ENCODE peak calls at places on chromosomes 3 and 15, in six cellular contexts. K is fibroblast of lung, R is body of pancreas, L is lung, P is heart left ventricle, F is GM10248. Z is an unnamed sample.

GRCh38 chr3:108175352-108175751 is 46.9 kb downstream of the IFT57 start:
- DNase-seq in P (no peak), R (no peak), L (no peak), K (peak; percentile 16), F (no peak), Z (no peak)

GRCh38 chr15:63593705-63594671 is 3.2 kb upstream of the FBXL22 start:
- DNase-seq in R (no peak), L (no peak), P (no peak), F (no peak), K (no peak), Z (no peak)

GRCh38 chr3:116386168-116386567 is 59.1 kb downstream of the LSAMP start:
- DNase-seq in R (no peak), F (no peak), K (no peak), P (no peak), L (no peak), Z (no peak)

GRCh38 chr3:71629289-71630252 is 46.0 kb upstream of the FOXP1 start:
- DNase-seq in L (peak; percentile 38), F (no peak), K (peak; percentile 66), R (no peak), P (peak; percentile 34), Z (no peak)

GRCh38 chr15:58758141-58758540 is 8.6 kb upstream of the ADAM10 start:
- DNase-seq in L (no peak), F (peak; percentile 42), P (no peak), R (no peak), K (peak; percentile 62), Z (no peak)

GRCh38 chr15:65328506-65329297 is 24.2 kb downstream of the RNU5B-1 start:
- DNase-seq in P (no peak), F (no peak), L (no peak), K (no peak), R (no peak), Z (no peak)

GRCh38 chr15:91593081-91593480 is 260.4 kb upstream of the SLCO3A1 start:
- DNase-seq in R (no peak), P (no peak), F (no peak), L (no peak), K (peak; percentile 59), Z (no peak)

GRCh38 chr3:81998139-81998755 is 236.8 kb upstream of the GBE1 start:
- DNase-seq in F (no peak), P (no peak), R (peak; percentile 46), L (no peak), K (peak; percentile 19), Z (no peak)

GRCh38 chr3:134427400-134428111 is 53.3 kb upstream of the AMOTL2 start:
- DNase-seq in K (peak; percentile 98), P (peak; percentile 63), F (no peak), L (no peak), R (peak; percentile 36), Z (no peak)

GRCh38 chr15:73941044-73941443 is 14.8 kb downstream of the LOXL1 start:
- DNase-seq in R (no peak), K (peak; percentile 85), P (peak; percentile 64), F (no peak), L (no peak), Z (peak; percentile 88)

GRCh38 chr3:157499342-157499963 is 3.8 kb downstream of the VEPH1 start:
- DNase-seq in P (no peak), F (no peak), L (peak; percentile 86), K (no peak), R (peak; percentile 81), Z (no peak)

GRCh38 chr15:77500986-77501385 is 80.3 kb downstream of the HMG20A start:
- DNase-seq in L (no peak), K (no peak), R (no peak), P (no peak), F (no peak), Z (no peak)

GRCh38 chr15:75924576-75924975 is 20.9 kb downstream of the FBXO22 start:
- DNase-seq in F (no peak), L (peak; percentile 50), K (no peak), P (no peak), R (no peak), Z (no peak)

GRCh38 chr3:45043715-45044299 is 17.7 kb downstream of the CLEC3B start:
- DNase-seq in F (no peak), L (no peak), P (no peak), K (peak; percentile 93), R (no peak), Z (no peak)

GRCh38 chr3:53223025-53223424 is 32.8 kb downstream of the TKT start:
- DNase-seq in K (no peak), P (peak; percentile 22), F (no peak), R (no peak), L (no peak), Z (no peak)

GRCh38 chr3:183485093-183485492 is 56.7 kb upstream of the MCF2L2 start:
- DNase-seq in R (no peak), P (no peak), F (no peak), K (no peak), L (no peak), Z (peak; percentile 56)

GRCh38 chr3:189898559-189899153 is 222.0 kb downstream of the P3H2 start:
- DNase-seq in P (no peak), K (peak; percentile 54), F (no peak), L (no peak), R (no peak), Z (no peak)

GRCh38 chr3:159252772-159253384 is 451.0 kb downstream of the MFSD1 start:
- DNase-seq in L (no peak), K (peak; percentile 49), P (no peak), R (no peak), F (peak; percentile 24), Z (no peak)

GRCh38 chr15:74725241-74725774 is at the start of gene CYP1A1:
- DNase-seq in P (no peak), K (no peak), R (peak; percentile 76), L (peak; percentile 40), F (no peak), Z (no peak)

GRCh38 chr3:126131881-126132750 is 48.2 kb upstream of the SLC41A3 start:
- DNase-seq in K (no peak), L (no peak), P (no peak), R (peak; percentile 2), F (no peak), Z (peak; percentile 73)

GRCh38 chr3:160400631-160401150 is 1.2 kb downstream of the SMC4 start:
- DNase-seq in R (peak; percentile 57), L (peak; percentile 34), P (peak; percentile 39), K (no peak), F (peak; percentile 16), Z (peak; percentile 84)

DNA sequence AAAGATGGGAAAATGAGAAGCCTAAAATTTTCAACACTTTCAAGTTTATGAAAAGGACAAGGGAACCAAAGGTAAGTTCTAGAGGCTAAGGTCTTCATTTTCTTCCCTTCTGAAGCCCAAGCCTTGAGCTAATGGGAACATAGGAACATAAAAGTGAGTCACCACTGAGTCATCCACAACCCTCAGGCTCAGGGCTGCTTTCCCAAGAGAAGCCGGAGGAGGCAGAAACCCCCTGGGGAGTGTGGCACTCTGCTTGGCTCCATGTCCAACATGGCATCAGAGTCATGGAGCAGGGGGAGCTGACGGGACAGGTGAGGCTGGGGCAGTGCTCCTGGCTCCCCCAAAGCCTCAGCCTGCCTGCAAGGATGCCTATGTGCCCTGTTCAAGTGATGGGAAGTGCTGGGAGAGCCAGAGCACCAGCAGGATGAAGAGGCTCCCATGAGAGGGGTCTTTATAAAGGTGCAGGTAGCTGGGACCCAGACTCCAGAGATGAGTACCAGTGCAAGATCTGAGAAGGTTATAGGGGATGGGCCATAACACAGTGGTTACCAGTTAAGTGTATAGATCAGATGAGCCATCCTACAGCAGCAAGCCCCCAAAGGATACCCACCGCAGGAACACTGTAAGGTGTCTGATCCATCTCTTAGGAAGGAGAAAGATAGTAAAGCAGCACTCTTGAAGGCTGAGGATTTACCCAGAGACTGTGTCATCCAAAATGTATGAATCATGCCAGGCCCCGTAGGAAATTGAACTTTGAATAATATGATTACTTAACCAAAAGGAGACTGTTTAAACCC is 31.8 kb upstream of the RYR3 start:
- DNase-seq in P (no peak), F (no peak), L (no peak), K (peak; percentile 88), R (no peak), Z (no peak)
- TF ChIP-seq CTCF in P (no peak), F (no peak), L (no peak), K (no peak), R (no peak), Z (no peak)

DNA sequence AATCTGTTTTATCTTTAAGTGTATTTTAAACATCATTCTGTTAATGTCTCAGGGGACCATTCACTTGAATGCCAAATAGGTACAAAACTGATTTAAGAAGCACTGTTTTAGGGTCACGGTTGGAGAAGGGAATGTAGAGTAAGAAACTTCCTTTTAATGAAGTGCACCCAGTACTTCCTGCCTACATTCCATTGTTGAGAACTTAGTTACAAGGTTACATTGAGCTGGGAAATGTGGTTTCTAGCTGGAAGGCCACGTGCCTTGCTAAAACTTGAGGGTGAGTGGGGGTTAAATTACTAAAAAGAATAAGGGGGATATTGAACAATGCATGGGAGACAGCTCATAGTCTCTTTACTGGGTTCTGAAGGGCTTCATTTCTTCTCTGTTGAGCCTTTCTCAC is 78.3 kb upstream of the TBC1D5 start:
- DNase-seq in P (no peak), K (no peak), L (no peak), F (no peak), R (no peak), Z (no peak)
- TF ChIP-seq CTCF in P (no peak), K (no peak), L (no peak), F (no peak), R (no peak), Z (no peak)

GRCh38 chr3:39990532-39990931 is 181.1 kb downstream of the MYRIP start:
- DNase-seq in K (peak; percentile 21), L (no peak), R (peak; percentile 58), F (peak; percentile 45), P (no peak), Z (no peak)
- TF ChIP-seq CTCF in K (peak; percentile 39), L (no peak), R (peak; percentile 39), F (peak; percentile 54), P (peak; percentile 38), Z (peak; percentile 31)

DNA sequence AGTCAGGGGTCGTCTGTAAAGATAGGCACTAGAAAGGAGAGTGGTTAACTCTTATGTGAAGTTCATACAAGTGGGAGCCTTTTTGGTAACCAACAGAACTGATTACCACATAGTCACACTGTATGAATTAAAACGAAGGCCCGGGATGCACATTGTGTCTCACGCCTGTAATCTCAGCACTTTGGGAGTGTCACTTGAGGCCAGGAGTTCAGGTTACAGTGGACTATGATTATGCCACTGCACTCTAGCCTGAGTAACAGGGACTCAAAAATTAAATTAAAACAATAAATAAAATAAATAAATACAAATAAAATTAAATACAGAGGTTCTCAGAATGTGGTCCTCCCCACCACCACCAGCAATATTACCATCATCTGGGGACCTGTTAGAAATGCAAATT is 467 bp downstream of the DNAAF4 start:
- DNase-seq in F (no peak), K (no peak), R (no peak), P (no peak), L (no peak), Z (no peak)
- TF ChIP-seq CTCF in F (no peak), K (no peak), R (no peak), P (no peak), L (no peak), Z (no peak)

GRCh38 chr15:39200586-39200985 is 380.3 kb upstream of the THBS1 start:
- DNase-seq in R (no peak), P (no peak), K (no peak), F (no peak), L (no peak), Z (no peak)
- TF ChIP-seq CTCF in R (no peak), P (no peak), K (no peak), F (no peak), L (no peak), Z (no peak)